ENCODE peak calls at places on chromosome 1, in five cellular contexts. C, G, P, D and L are unnamed samples.
A peak's percentile ranks its signal among the peaks of the same experiment; 100 is the strongest.

GRCh38 chr1:245197911-245198379 is 43.2 kb downstream of the KIF26B start:
- DNase-seq in C (no peak), G (peak; percentile 33), P (no peak), D (peak; percentile 28), L (no peak)

GRCh38 chr1:55039342-55040082 is at the start of gene PCSK9:
- DNase-seq in C (peak; percentile 73), G (no peak), P (peak; percentile 47), D (peak; percentile 37), L (peak; percentile 52)

GRCh38 chr1:56472860-56473259 is 106.5 kb downstream of the PLPP3 start:
- DNase-seq in C (no peak), G (no peak), P (no peak), D (peak; percentile 25), L (no peak)

GRCh38 chr1:178091986-178092745 is 1.7 kb upstream of the RASAL2 start:
- DNase-seq in C (peak; percentile 60), G (no peak), P (no peak), D (no peak), L (no peak)

GRCh38 chr1:160209656-160210046 is 4.5 kb downstream of the PEA15 start:
- DNase-seq in C (no peak), G (no peak), P (no peak), D (peak; percentile 53), L (no peak)

GRCh38 chr1:15684468-15685283 is 556 bp downstream of the PLEKHM2 start:
- DNase-seq in C (no peak), G (no peak), P (peak; percentile 56), D (peak; percentile 45), L (peak; percentile 37)

GRCh38 chr1:89781494-89782126 is 39.2 kb upstream of the LRRC8D start:
- DNase-seq in C (no peak), G (no peak), P (no peak), D (no peak), L (no peak)

GRCh38 chr1:107536266-107536665 is 395.4 kb downstream of the NTNG1 start:
- DNase-seq in C (no peak), G (peak; percentile 88), P (no peak), D (no peak), L (no peak)

GRCh38 chr1:234620272-234620711 is 10.3 kb upstream of the IRF2BP2 start:
- DNase-seq in C (no peak), G (no peak), P (no peak), D (peak; percentile 43), L (no peak)

GRCh38 chr1:70204578-70204977 is 801 bp downstream of the LRRC40 start:
- DNase-seq in C (no peak), G (no peak), P (no peak), D (no peak), L (no peak)

GRCh38 chr1:1246601-1247340 is at the start of gene C1QTNF12:
- DNase-seq in C (no peak), G (no peak), P (no peak), D (no peak), L (no peak)

GRCh38 chr1:39160703-39161102 is 43.8 kb upstream of the MACF1 start:
- DNase-seq in C (no peak), G (no peak), P (no peak), D (no peak), L (no peak)
- TF ChIP-seq CTCF in C (no peak), G (no peak), P (no peak), D (peak; percentile 16), L (no peak)

GRCh38 chr1:67126111-67126746 is 8.5 kb downstream of the C1orf141 start:
- DNase-seq in C (no peak), G (peak; percentile 43), P (no peak), D (no peak), L (no peak)
- TF ChIP-seq CTCF in C (peak; percentile 11), G (no peak), P (no peak), D (no peak), L (no peak)

DNA sequence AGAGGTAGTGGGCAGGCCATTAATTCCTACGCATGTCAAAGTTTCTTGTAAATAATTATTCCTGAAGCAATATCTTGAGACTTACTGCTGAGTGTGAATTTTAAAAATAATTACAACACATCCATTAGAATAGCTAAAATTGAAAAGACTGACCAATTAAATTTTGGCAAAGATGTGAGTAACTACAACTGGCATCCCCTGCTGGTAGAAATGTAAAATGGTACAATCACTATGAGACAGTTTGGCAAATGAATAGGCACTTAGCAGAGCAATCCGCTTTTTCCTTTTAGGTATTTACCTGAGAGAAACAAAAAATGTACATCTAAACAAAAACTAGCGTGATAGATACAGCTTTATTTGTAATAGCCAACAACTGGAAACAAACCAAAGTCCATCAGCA is 798.9 kb downstream of the BRINP3 start:
- DNase-seq in C (no peak), G (no peak), P (no peak), D (no peak), L (no peak)
- TF ChIP-seq CTCF in C (peak; percentile 61), G (no peak), P (peak; percentile 49), D (no peak), L (peak; percentile 38)

GRCh38 chr1:22241250-22241649 is 98.4 kb upstream of the WNT4 start:
- DNase-seq in C (no peak), G (no peak), P (no peak), D (no peak), L (no peak)
- TF ChIP-seq CTCF in C (no peak), G (no peak), P (no peak), D (no peak), L (no peak)

GRCh38 chr1:37739222-37739621 is 25.7 kb downstream of the EPHA10 start:
- DNase-seq in C (peak; percentile 66), G (peak; percentile 84), P (no peak), D (peak; percentile 80), L (no peak)

GRCh38 chr1:37731312-37732019 is 33.5 kb downstream of the EPHA10 start:
- DNase-seq in C (no peak), G (no peak), P (no peak), D (no peak), L (no peak)

GRCh38 chr1:37732111-37732780 is 32.7 kb downstream of the EPHA10 start:
- DNase-seq in C (no peak), G (no peak), P (no peak), D (no peak), L (no peak)

DNA sequence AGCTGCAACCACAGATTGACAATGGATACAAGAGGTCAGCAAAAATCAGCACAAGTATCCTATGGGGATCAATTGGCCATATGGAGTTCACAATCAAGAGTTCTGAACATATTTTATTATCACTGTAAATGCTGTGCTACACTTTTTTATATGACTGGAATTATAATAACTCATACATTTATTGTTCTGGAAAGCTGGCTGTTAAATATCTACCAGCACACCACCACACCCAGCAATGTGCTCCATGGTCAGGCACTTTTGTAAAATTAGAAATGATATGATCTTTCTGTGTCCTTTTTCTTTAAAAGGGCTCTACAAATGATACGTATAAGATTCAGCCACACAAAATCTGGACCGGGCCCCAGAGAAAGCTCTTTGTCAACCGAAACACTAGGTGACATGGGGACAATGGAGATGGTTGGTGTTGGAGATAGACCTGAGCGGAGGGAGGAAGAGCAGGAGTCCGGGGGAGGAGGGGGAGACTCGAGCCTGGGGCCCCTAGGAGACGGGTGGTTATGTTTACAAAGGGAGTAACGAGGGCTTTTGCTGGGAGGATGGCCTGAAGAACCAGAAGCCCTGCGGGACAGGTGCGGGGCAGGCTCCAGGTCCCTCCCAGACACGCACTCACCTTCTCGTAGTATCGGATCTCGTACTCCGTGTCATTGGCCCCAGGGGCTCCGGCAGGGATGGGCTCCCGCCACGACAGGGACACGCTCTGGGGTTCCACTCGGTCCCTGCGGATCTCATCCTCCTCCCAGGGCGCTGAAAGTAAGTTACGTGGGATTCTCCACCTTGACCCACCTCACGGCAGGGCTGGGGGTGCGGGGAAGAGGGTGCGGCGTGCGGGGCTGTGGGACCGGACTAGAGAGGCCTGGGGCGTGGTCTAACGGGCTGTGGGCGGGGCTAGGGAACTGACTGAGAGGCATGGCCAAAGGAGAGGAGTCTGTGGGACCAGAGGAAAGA is 30.0 kb downstream of the EPHA10 start:
- DNase-seq in C (no peak), G (no peak), P (no peak), D (no peak), L (peak; percentile 25)
- TF ChIP-seq CTCF in C (no peak), G (no peak), P (no peak), D (no peak), L (no peak)